ENCODE peak calls at places on chromosomes 2 and 18, in six cellular contexts. F, G, E, M, R and I are unnamed samples.

GRCh38 chr2:212021947-212022346 is 516.7 kb downstream of the ERBB4 start:
- DNase-seq in G (no peak), F (no peak), M (no peak), R (no peak), E (no peak), I (no peak)

GRCh38 chr2:54557601-54558187 is 101.6 kb downstream of the SPTBN1 start:
- DNase-seq in E (peak; percentile 54), R (peak; percentile 71), F (peak; percentile 81), G (peak; percentile 85), M (peak; percentile 49), I (peak; percentile 39)

GRCh38 chr2:101124061-101124460 is 27.1 kb downstream of the TBC1D8 start:
- DNase-seq in F (no peak), M (no peak), G (no peak), R (no peak), E (no peak), I (no peak)

GRCh38 chr2:99389946-99390345 is 52.8 kb downstream of the EIF5B start:
- DNase-seq in G (no peak), E (no peak), F (no peak), M (no peak), R (no peak), I (no peak)

GRCh38 chr2:218962859-218963492 is 3.5 kb downstream of the CDK5R2 start:
- DNase-seq in R (no peak), E (no peak), F (peak; percentile 74), G (peak; percentile 68), M (peak; percentile 91), I (peak; percentile 95)

GRCh38 chr2:230874456-230874855 is 9.7 kb downstream of the ITM2C start:
- DNase-seq in R (no peak), E (no peak), M (no peak), G (no peak), F (peak; percentile 20), I (no peak)

GRCh38 chr2:229620759-229621158 is 93.6 kb downstream of the DNER start:
- DNase-seq in G (no peak), E (no peak), R (no peak), M (no peak), F (no peak), I (no peak)

GRCh38 chr18:57190026-57190425 is 43.1 kb downstream of the BOD1L2 start:
- DNase-seq in M (no peak), G (no peak), F (no peak), R (no peak), E (no peak), I (no peak)

GRCh38 chr18:13211537-13211936 is 7.0 kb upstream of the LDLRAD4 start:
- DNase-seq in E (no peak), M (no peak), G (no peak), R (no peak), F (no peak), I (peak; percentile 32)

GRCh38 chr18:13447621-13448020 is 229.1 kb downstream of the LDLRAD4 start:
- DNase-seq in F (no peak), M (no peak), R (peak; percentile 85), E (no peak), G (no peak), I (no peak)

GRCh38 chr2:201114846-201115245 is 1.1 kb upstream of the CFLAR start:
- DNase-seq in E (no peak), F (no peak), M (no peak), G (no peak), R (no peak), I (no peak)

GRCh38 chr2:68115965-68116364 is 41.7 kb upstream of the PNO1 start:
- DNase-seq in F (no peak), G (no peak), E (no peak), M (no peak), R (no peak), I (no peak)

GRCh38 chr2:130819915-130820861 is 16.5 kb upstream of the ARHGEF4 start:
- DNase-seq in R (peak; percentile 88), E (no peak), G (no peak), M (no peak), F (no peak), I (no peak)

GRCh38 chr2:133667085-133667484 is 98.8 kb upstream of the NCKAP5 start:
- DNase-seq in R (no peak), G (no peak), F (no peak), E (no peak), M (no peak), I (no peak)

GRCh38 chr2:20520128-20520527 is 73.3 kb downstream of the RHOB start:
- DNase-seq in M (no peak), R (no peak), G (no peak), F (no peak), E (no peak), I (no peak)

GRCh38 chr18:58661423-58661822 is 9.8 kb upstream of the MALT1 start:
- DNase-seq in M (no peak), E (no peak), G (no peak), R (no peak), F (no peak), I (no peak)
- TF ChIP-seq CTCF in M (no peak), E (no peak), G (no peak), R (no peak), F (no peak), I (no peak)

DNA sequence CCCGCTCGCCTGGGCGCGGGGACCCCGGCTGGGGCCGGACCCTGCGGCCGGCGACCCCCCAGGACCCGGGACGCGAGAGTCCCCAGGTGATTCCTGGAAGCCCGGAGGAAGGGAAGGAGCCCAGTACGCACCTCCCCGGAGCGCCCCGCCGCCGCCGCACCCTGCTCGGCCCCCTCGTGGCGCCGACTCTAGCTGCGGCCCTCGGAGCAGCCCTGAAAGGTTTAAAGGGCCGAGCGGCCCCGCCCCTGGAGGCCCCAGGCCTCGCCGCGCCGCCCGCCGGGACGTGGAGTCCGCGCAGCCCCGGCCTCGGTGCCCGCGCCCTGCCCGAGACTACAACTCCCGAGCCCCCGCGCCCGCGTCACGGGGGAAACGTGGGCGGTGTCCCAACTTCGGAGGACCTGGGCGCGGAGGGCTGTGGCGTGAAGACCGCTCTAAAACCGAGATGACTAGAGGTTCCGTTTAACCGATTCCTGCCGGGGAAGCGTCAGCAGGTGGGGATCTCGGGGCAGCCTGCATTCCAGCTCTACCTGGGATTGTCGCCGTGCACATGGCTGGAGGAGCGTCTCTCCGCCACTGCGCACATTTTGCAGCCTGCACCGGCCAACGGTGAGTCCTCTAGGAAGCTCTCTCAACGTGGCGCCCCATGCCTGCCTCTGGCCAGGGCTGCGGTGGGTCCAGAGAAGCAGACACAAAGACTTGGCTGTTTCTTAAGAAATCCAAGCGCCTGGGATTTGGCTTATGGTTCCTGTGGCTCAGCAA is at the start of gene TMEM150A:
- DNase-seq in G (peak; percentile 92), E (peak; percentile 93), F (peak; percentile 94), R (peak; percentile 98), M (peak; percentile 81), I (peak; percentile 83)
- TF ChIP-seq CTCF in G (peak; percentile 26), E (peak; percentile 30), F (peak; percentile 22), R (peak; percentile 43), M (peak; percentile 49), I (no peak)

GRCh38 chr2:113278812-113279139 is at the start of gene PAX8:
- DNase-seq in M (no peak), G (no peak), R (no peak), E (no peak), F (no peak), I (no peak)
- TF ChIP-seq CTCF in M (no peak), G (no peak), R (no peak), E (no peak), F (no peak), I (no peak)

GRCh38 chr2:168719446-168719845 is 83.0 kb upstream of the NOSTRIN start:
- DNase-seq in M (no peak), F (no peak), E (no peak), G (no peak), R (no peak), I (no peak)

GRCh38 chr2:168716839-168717238 is 85.6 kb upstream of the NOSTRIN start:
- DNase-seq in E (no peak), G (no peak), F (no peak), R (no peak), M (no peak), I (no peak)

GRCh38 chr2:168717790-168718502 is 84.5 kb upstream of the NOSTRIN start:
- DNase-seq in G (no peak), R (no peak), F (no peak), E (no peak), M (no peak), I (no peak)

GRCh38 chr2:168715849-168716248 is 86.6 kb upstream of the NOSTRIN start:
- DNase-seq in M (no peak), E (no peak), F (no peak), R (no peak), G (no peak), I (no peak)

DNA sequence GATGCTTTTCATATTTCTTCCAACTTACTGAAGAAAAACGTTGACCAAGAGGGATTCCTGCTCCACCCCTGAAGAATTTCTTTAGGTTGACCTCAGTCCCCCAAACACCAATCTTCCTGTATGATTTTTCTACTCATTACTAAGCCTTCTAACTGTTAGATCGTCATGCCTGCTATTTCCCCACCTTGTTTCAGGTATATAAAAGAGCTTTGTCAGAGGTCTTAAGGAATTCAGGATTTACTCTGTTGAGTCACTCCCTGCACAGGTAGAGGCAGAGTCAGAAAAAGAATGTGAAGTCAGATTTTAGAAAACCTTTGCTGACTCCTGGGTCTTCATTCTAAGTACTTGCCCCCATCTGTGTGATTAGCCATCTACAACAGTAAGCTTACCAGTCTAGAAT is 83.8 kb upstream of the NOSTRIN start:
- DNase-seq in M (no peak), G (no peak), E (no peak), F (no peak), R (no peak), I (no peak)
- TF ChIP-seq CTCF in M (no peak), G (no peak), E (no peak), F (no peak), R (no peak), I (no peak)

GRCh38 chr2:187451510-187451909 is 3.5 kb upstream of the CALCRL start:
- DNase-seq in E (no peak), M (no peak), R (no peak), F (no peak), G (no peak), I (no peak)

DNA sequence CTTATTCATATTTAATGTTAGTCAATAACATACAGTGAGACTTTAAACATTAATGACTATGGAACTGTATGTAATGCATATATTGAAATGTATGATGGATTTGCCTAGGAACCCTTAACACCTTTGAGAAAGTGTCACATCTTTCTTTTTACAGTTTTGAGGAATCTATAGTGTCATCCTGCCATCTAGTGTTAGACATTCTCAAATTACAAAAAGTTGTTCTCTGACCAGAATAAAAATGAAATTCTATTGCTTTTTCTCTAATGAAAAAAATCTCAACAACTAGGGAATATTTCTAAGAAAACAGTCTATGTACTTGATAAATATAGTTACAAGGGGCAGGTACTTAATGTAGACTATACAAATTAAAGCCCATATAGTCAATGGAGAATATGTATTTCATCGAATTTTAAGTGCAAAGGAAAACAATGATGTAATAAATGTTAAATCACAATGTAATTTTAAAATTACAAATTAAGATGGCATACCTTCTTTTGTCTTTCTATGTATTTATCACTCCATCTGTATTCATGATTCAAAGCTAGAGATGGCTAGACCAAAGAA is 5.1 kb upstream of the CALCRL start:
- DNase-seq in E (no peak), G (no peak), M (no peak), F (no peak), R (no peak), I (no peak)
- TF ChIP-seq CTCF in E (peak; percentile 39), G (peak; percentile 17), M (peak; percentile 60), F (no peak), R (peak; percentile 52), I (peak; percentile 37)

GRCh38 chr18:1102848-1103247 is 198.2 kb downstream of the ADCYAP1 start:
- DNase-seq in R (no peak), F (no peak), G (no peak), E (no peak), M (no peak), I (no peak)
- TF ChIP-seq CTCF in R (no peak), F (no peak), G (no peak), E (no peak), M (no peak), I (no peak)